ENCODE peak calls at places on chromosomes 13 and 19, in seven cellular contexts. F is body of pancreas, A is cardiac muscle cell, V is mesenchymal stem cell, G is left lung, S is MM.1S, Z is uterus. R is an unnamed sample. For H3K27me3, the result is how much of the 10 kb centered on the place peaks cover.

GRCh38 chr13:76937416-76937815 is 10.9 kb upstream of the ACOD1 start:
- DNase-seq in V (peak), Z (no peak), A (no peak), G (no peak), S (no peak), F (no peak), R (no peak)

GRCh38 chr13:37870895-37871550 is 1.5 kb upstream of the TRPC4 start:
- DNase-seq in V (peak), Z (no peak), F (no peak), G (peak), A (no peak), S (no peak), R (no peak)

GRCh38 chr13:79799466-79799865 is 318.5 kb downstream of the NDFIP2 start:
- DNase-seq in G (no peak), F (no peak), V (no peak), Z (no peak), A (no peak), S (no peak), R (peak)

GRCh38 chr13:23289917-23290357 is 109.2 kb downstream of the SGCG start:
- DNase-seq in G (no peak), A (no peak), Z (no peak), S (no peak), F (no peak), V (no peak), R (peak)

GRCh38 chr19:12757544-12758274 is 6.1 kb downstream of the BEST2 start:
- DNase-seq in F (peak), A (peak), Z (peak), S (peak), G (peak), V (peak), R (peak)

GRCh38 chr19:1852294-1852646 is 4.0 kb upstream of the REXO1 start:
- DNase-seq in G (no peak), S (no peak), A (no peak), V (no peak), Z (no peak), F (peak), R (no peak)

GRCh38 chr13:74006666-74007065 is 127.5 kb downstream of the KLF12 start:
- DNase-seq in S (no peak), G (no peak), F (no peak), V (no peak), Z (no peak), A (no peak), R (no peak)

GRCh38 chr13:111033172-111034133 is 81.7 kb upstream of the ARHGEF7 start:
- DNase-seq in A (no peak), V (no peak), F (no peak), Z (no peak), S (no peak), G (no peak), R (no peak)

GRCh38 chr19:3098141-3098514 is 4.0 kb downstream of the GNA11 start:
- DNase-seq in A (no peak), F (no peak), G (peak), V (peak), Z (no peak), S (no peak), R (no peak)

GRCh38 chr19:53112286-53112685 is 9.1 kb upstream of the ZNF160 start:
- DNase-seq in S (no peak), A (no peak), V (no peak), F (no peak), Z (no peak), G (no peak), R (no peak)

GRCh38 chr19:8459520-8460260 is 14.9 kb downstream of the HNRNPM start:
- DNase-seq in G (no peak), S (no peak), A (no peak), Z (no peak), F (no peak), V (peak), R (no peak)

DNA sequence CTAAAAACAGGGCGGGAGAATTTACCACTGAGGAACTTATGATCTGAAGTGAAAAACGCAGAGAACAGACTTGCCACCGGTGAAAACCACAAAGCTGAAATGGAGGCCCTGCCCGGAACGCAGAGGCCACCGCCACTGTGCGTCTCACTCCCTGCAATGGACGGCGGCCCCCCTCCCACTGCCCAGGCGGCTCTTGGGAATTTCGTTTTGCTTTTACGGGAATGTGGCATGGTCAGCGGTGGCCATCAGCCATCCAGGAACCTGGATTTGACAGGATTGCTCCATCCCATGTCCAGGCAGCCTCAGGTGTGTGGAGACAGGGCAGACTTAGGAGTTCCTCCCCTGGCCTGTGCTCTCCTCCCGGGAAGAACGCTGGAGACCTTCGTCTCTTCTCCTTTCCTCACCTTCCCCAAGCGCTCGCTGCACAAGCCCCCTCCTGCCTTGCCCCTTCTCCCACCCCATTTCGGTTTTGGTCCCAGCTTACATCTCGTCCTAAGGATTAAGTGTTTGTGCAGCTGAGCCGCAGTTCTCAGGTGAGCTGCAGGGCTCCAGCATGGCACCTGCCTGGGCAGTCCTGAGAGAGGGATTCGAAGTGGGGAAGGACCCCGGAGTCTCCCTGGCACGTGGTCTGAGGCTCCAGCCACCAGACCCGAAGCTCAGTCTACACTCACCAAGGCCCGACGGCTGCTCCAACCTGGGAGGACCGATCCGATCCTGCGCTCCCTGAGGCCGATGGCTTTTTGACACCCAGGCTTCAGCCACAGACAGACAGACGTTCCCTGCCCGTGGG is 49.9 kb downstream of the MCF2L start:
- DNase-seq in G (peak), V (no peak), S (no peak), F (no peak), A (no peak), Z (no peak), R (no peak)
- H3K27me3 ChIP-seq in G (under half), V (half or more), S (half or more), F (under half), A (under half), Z (under half), R (under half)

GRCh38 chr13:102461302-102461701 is 59.5 kb upstream of the FGF14 start:
- DNase-seq in V (no peak), G (no peak), Z (no peak), S (no peak), A (no peak), F (no peak), R (no peak)
- H3K4me3 ChIP-seq in V (no peak), G (no peak), Z (no peak), S (no peak), A (no peak), F (no peak), R (no peak)

DNA sequence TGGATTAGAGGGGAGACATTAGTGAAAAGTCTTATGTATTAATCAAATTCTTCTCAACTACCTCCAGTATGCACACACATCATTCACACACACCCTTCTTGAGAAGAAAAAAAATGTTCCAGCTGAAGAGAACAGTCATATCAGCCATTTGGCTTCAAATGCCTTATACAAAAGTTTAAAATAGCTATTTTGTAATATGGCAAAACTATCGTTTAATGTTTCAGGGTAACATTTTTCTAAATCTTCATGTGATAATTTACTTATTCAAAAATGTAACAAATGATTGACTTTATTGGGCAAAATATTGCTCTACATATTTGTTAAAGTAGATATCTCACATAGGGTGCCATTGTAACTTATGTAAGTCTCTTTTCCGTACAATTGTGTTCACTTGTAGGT is 13.5 kb downstream of the ZIC2 start:
- DNase-seq in A (no peak), S (no peak), V (no peak), G (no peak), Z (no peak), F (no peak), R (no peak)
- H3K27me3 ChIP-seq in A (half or more), S (under half), V (half or more), G (half or more), Z (under half), F (half or more), R (half or more)

GRCh38 chr19:41226874-41227390 is 7.9 kb downstream of the AXL start:
- DNase-seq in A (no peak), S (no peak), V (no peak), F (no peak), G (no peak), Z (no peak), R (no peak)
- H3K4me3 ChIP-seq in A (no peak), S (peak), V (peak), F (peak), G (peak), Z (peak), R (peak)

DNA sequence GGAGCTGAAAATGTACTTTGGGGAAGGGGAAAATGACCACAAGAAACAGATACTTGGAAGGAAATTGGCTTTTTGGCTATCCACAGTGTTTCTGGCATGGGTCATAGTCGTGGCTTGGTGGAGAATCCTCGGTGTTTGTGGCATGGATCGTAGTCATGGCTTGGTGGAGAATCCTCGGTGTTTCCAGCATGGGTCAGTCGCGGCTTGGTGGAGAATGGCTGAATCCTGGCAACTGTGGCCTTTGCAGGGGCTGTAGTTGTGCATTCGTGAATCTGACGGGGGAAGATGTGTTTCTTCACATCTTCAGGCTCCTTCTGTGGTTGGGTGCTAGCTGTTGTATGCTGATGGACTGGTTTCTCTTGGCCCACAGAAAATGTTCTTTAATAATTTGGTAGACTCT is 61.7 kb upstream of the MCF2L start:
- DNase-seq in V (no peak), A (no peak), S (no peak), Z (no peak), G (no peak), F (no peak), R (no peak)
- H3K27me3 ChIP-seq in V (half or more), A (under half), S (under half), Z (under half), G (under half), F (under half), R (under half)

GRCh38 chr19:33193864-33194362 is at the start of gene LRP3:
- DNase-seq in Z (peak), A (peak), S (no peak), V (peak), F (peak), G (peak), R (peak)

GRCh38 chr19:33194527-33194883 is 375 bp downstream of the LRP3 start:
- DNase-seq in Z (no peak), G (peak), F (no peak), S (no peak), A (peak), V (peak), R (no peak)

GRCh38 chr19:33192010-33192409 is 2.1 kb upstream of the LRP3 start:
- DNase-seq in S (no peak), Z (no peak), V (no peak), G (peak), A (no peak), F (no peak), R (no peak)

GRCh38 chr19:33194884-33195710 is 967 bp downstream of the LRP3 start:
- DNase-seq in G (peak), F (peak), A (peak), Z (peak), V (peak), S (no peak), R (peak)

GRCh38 chr19:33193269-33193863 is 764 bp upstream of the LRP3 start:
- DNase-seq in V (no peak), S (no peak), G (peak), F (no peak), A (no peak), Z (no peak), R (no peak)
- H3K4me3 ChIP-seq in V (peak), S (no peak), G (no peak), F (no peak), A (no peak), Z (no peak), R (peak)

R was measured in BE2C.